ENCODE peak calls at places on chromosomes 7 and 10, in four cellular contexts. One of them, this sample, is unnamed.
A peak's percentile ranks its signal among the peaks of the same experiment; 100 is the strongest.

GRCh38 chr7:20219446-20220292 is 2.5 kb upstream of the MACC1 start:
- DNase-seq in stimulated activated CD4-positive, alpha-beta T cell treated with anti-CD3 and anti-CD28 coated beads, Interleukin-4, amount 100 ng/mL, for 48 hours: no peak
- DNase-seq in PC-9: peak; percentile 100
- DNase-seq in HT-29: peak; percentile 97
- DNase-seq in this sample: no peak

GRCh38 chr10:25017247-25017590 is 807 bp downstream of the THNSL1 start:
- DNase-seq in stimulated activated CD4-positive, alpha-beta T cell treated with anti-CD3 and anti-CD28 coated beads, Interleukin-4, amount 100 ng/mL, for 48 hours: peak; percentile 6
- DNase-seq in HT-29: no peak
- DNase-seq in PC-9: no peak
- DNase-seq in this sample: peak; percentile 4

GRCh38 chr7:63876707-63877322 is 121.8 kb upstream of the ZNF722 start:
- DNase-seq in stimulated activated CD4-positive, alpha-beta T cell treated with anti-CD3 and anti-CD28 coated beads, Interleukin-4, amount 100 ng/mL, for 48 hours: no peak
- DNase-seq in PC-9: no peak
- DNase-seq in HT-29: no peak
- DNase-seq in this sample: no peak

GRCh38 chr7:91288208-91288824 is 24.1 kb downstream of the FZD1 start:
- DNase-seq in stimulated activated CD4-positive, alpha-beta T cell treated with anti-CD3 and anti-CD28 coated beads, Interleukin-4, amount 100 ng/mL, for 48 hours: no peak
- DNase-seq in PC-9: no peak
- DNase-seq in HT-29: peak; percentile 68
- DNase-seq in this sample: no peak

GRCh38 chr10:57096044-57096443 is 735.0 kb upstream of the ZWINT start:
- DNase-seq in HT-29: no peak
- DNase-seq in PC-9: no peak
- DNase-seq in stimulated activated CD4-positive, alpha-beta T cell treated with anti-CD3 and anti-CD28 coated beads, Interleukin-4, amount 100 ng/mL, for 48 hours: no peak
- DNase-seq in this sample: no peak

GRCh38 chr10:29951441-29951931 is 107.9 kb downstream of the JCAD start:
- DNase-seq in stimulated activated CD4-positive, alpha-beta T cell treated with anti-CD3 and anti-CD28 coated beads, Interleukin-4, amount 100 ng/mL, for 48 hours: no peak
- DNase-seq in PC-9: no peak
- DNase-seq in HT-29: no peak
- DNase-seq in this sample: no peak

GRCh38 chr10:105769248-105770184 is 1128.4 kb downstream of the SORCS3 start:
- DNase-seq in stimulated activated CD4-positive, alpha-beta T cell treated with anti-CD3 and anti-CD28 coated beads, Interleukin-4, amount 100 ng/mL, for 48 hours: no peak
- DNase-seq in PC-9: no peak
- DNase-seq in HT-29: no peak
- DNase-seq in this sample: no peak

GRCh38 chr7:135459076-135459475 is 50.8 kb downstream of the CNOT4 start:
- DNase-seq in HT-29: no peak
- DNase-seq in PC-9: no peak
- DNase-seq in stimulated activated CD4-positive, alpha-beta T cell treated with anti-CD3 and anti-CD28 coated beads, Interleukin-4, amount 100 ng/mL, for 48 hours: no peak
- DNase-seq in this sample: no peak

GRCh38 chr7:94375167-94375566 is 19.5 kb upstream of the COL1A2 start:
- DNase-seq in HT-29: no peak
- DNase-seq in PC-9: no peak
- DNase-seq in stimulated activated CD4-positive, alpha-beta T cell treated with anti-CD3 and anti-CD28 coated beads, Interleukin-4, amount 100 ng/mL, for 48 hours: no peak
- DNase-seq in this sample: no peak

GRCh38 chr10:77865585-77866324 is 60.8 kb downstream of the DLG5 start:
- DNase-seq in stimulated activated CD4-positive, alpha-beta T cell treated with anti-CD3 and anti-CD28 coated beads, Interleukin-4, amount 100 ng/mL, for 48 hours: no peak
- DNase-seq in PC-9: no peak
- DNase-seq in HT-29: no peak
- DNase-seq in this sample: no peak

GRCh38 chr7:120827719-120828118 is 30.2 kb downstream of the TSPAN12 start:
- DNase-seq in stimulated activated CD4-positive, alpha-beta T cell treated with anti-CD3 and anti-CD28 coated beads, Interleukin-4, amount 100 ng/mL, for 48 hours: no peak
- DNase-seq in PC-9: no peak
- DNase-seq in HT-29: no peak
- DNase-seq in this sample: no peak

GRCh38 chr7:116698930-116699722 is 27.1 kb downstream of the MET start:
- DNase-seq in stimulated activated CD4-positive, alpha-beta T cell treated with anti-CD3 and anti-CD28 coated beads, Interleukin-4, amount 100 ng/mL, for 48 hours: no peak
- DNase-seq in HT-29: no peak
- DNase-seq in PC-9: no peak
- DNase-seq in this sample: no peak

GRCh38 chr10:117946525-117947070 is 100.1 kb downstream of the RAB11FIP2 start:
- DNase-seq in HT-29: no peak
- DNase-seq in stimulated activated CD4-positive, alpha-beta T cell treated with anti-CD3 and anti-CD28 coated beads, Interleukin-4, amount 100 ng/mL, for 48 hours: no peak
- DNase-seq in PC-9: no peak
- DNase-seq in this sample: no peak

GRCh38 chr7:106063039-106063438 is 49.1 kb downstream of the SYPL1 start:
- DNase-seq in PC-9: no peak
- DNase-seq in stimulated activated CD4-positive, alpha-beta T cell treated with anti-CD3 and anti-CD28 coated beads, Interleukin-4, amount 100 ng/mL, for 48 hours: no peak
- DNase-seq in HT-29: no peak
- DNase-seq in this sample: no peak

GRCh38 chr10:102375867-102376266 is 19.6 kb upstream of the NFKB2 start:
- DNase-seq in PC-9: no peak
- DNase-seq in stimulated activated CD4-positive, alpha-beta T cell treated with anti-CD3 and anti-CD28 coated beads, Interleukin-4, amount 100 ng/mL, for 48 hours: no peak
- DNase-seq in HT-29: no peak
- DNase-seq in this sample: no peak

GRCh38 chr7:38820571-38820970 is 88.4 kb downstream of the VPS41 start:
- DNase-seq in stimulated activated CD4-positive, alpha-beta T cell treated with anti-CD3 and anti-CD28 coated beads, Interleukin-4, amount 100 ng/mL, for 48 hours: no peak
- DNase-seq in HT-29: no peak
- DNase-seq in PC-9: no peak
- DNase-seq in this sample: no peak

GRCh38 chr10:43854042-43854441 is 205.4 kb upstream of the ZNF32 start:
- DNase-seq in stimulated activated CD4-positive, alpha-beta T cell treated with anti-CD3 and anti-CD28 coated beads, Interleukin-4, amount 100 ng/mL, for 48 hours: no peak
- DNase-seq in PC-9: peak; percentile 82
- DNase-seq in HT-29: peak; percentile 30
- DNase-seq in this sample: no peak

GRCh38 chr7:130901209-130901783 is 167.3 kb upstream of the KLF14 start:
- DNase-seq in HT-29: peak; percentile 97
- DNase-seq in PC-9: no peak
- DNase-seq in stimulated activated CD4-positive, alpha-beta T cell treated with anti-CD3 and anti-CD28 coated beads, Interleukin-4, amount 100 ng/mL, for 48 hours: no peak
- DNase-seq in this sample: no peak

GRCh38 chr7:107982918-107983389 is 20.0 kb downstream of the LAMB1 start:
- DNase-seq in HT-29: no peak
- DNase-seq in PC-9: no peak
- DNase-seq in stimulated activated CD4-positive, alpha-beta T cell treated with anti-CD3 and anti-CD28 coated beads, Interleukin-4, amount 100 ng/mL, for 48 hours: no peak
- DNase-seq in this sample: no peak

GRCh38 chr7:99137418-99138180 is 6.3 kb downstream of the SMURF1 start:
- DNase-seq in stimulated activated CD4-positive, alpha-beta T cell treated with anti-CD3 and anti-CD28 coated beads, Interleukin-4, amount 100 ng/mL, for 48 hours: no peak
- DNase-seq in PC-9: no peak
- DNase-seq in HT-29: no peak
- DNase-seq in this sample: no peak

GRCh38 chr10:27717191-27717590 is 28.4 kb downstream of the MKX start:
- DNase-seq in PC-9: no peak
- DNase-seq in HT-29: no peak
- DNase-seq in stimulated activated CD4-positive, alpha-beta T cell treated with anti-CD3 and anti-CD28 coated beads, Interleukin-4, amount 100 ng/mL, for 48 hours: no peak
- DNase-seq in this sample: no peak

GRCh38 chr10:119231654-119232053 is 24.3 kb downstream of the GRK5 start:
- DNase-seq in PC-9: no peak
- DNase-seq in HT-29: no peak
- DNase-seq in stimulated activated CD4-positive, alpha-beta T cell treated with anti-CD3 and anti-CD28 coated beads, Interleukin-4, amount 100 ng/mL, for 48 hours: no peak
- DNase-seq in this sample: no peak

GRCh38 chr10:35642023-35642792 is at the start of gene FZD8:
- DNase-seq in PC-9: no peak
- DNase-seq in stimulated activated CD4-positive, alpha-beta T cell treated with anti-CD3 and anti-CD28 coated beads, Interleukin-4, amount 100 ng/mL, for 48 hours: peak; percentile 73
- DNase-seq in HT-29: peak; percentile 85
- DNase-seq in this sample: peak; percentile 80

GRCh38 chr10:58830748-58831147 is 318.1 kb downstream of the BICC1 start:
- DNase-seq in stimulated activated CD4-positive, alpha-beta T cell treated with anti-CD3 and anti-CD28 coated beads, Interleukin-4, amount 100 ng/mL, for 48 hours: no peak
- DNase-seq in PC-9: no peak
- DNase-seq in HT-29: no peak
- DNase-seq in this sample: no peak

GRCh38 chr7:137146012-137146455 is 197.5 kb downstream of the PTN start:
- DNase-seq in HT-29: no peak
- DNase-seq in PC-9: no peak
- DNase-seq in stimulated activated CD4-positive, alpha-beta T cell treated with anti-CD3 and anti-CD28 coated beads, Interleukin-4, amount 100 ng/mL, for 48 hours: no peak
- DNase-seq in this sample: no peak

GRCh38 chr7:147509052-147509480 is 1081.5 kb upstream of the C7orf33 start:
- DNase-seq in stimulated activated CD4-positive, alpha-beta T cell treated with anti-CD3 and anti-CD28 coated beads, Interleukin-4, amount 100 ng/mL, for 48 hours: no peak
- DNase-seq in PC-9: no peak
- DNase-seq in HT-29: no peak
- DNase-seq in this sample: no peak

GRCh38 chr7:91892821-91893340 is 12.4 kb upstream of the MTERF1 start:
- DNase-seq in HT-29: no peak
- DNase-seq in PC-9: peak; percentile 64
- DNase-seq in stimulated activated CD4-positive, alpha-beta T cell treated with anti-CD3 and anti-CD28 coated beads, Interleukin-4, amount 100 ng/mL, for 48 hours: no peak
- DNase-seq in this sample: no peak

GRCh38 chr10:6844251-6844650 is 264.2 kb upstream of the PRKCQ start:
- DNase-seq in PC-9: no peak
- DNase-seq in stimulated activated CD4-positive, alpha-beta T cell treated with anti-CD3 and anti-CD28 coated beads, Interleukin-4, amount 100 ng/mL, for 48 hours: no peak
- DNase-seq in HT-29: no peak
- DNase-seq in this sample: no peak